ENCODE peak calls at places on chromosome 14, in six cellular contexts. One of them, this sample, is unnamed. For H3K27me3, the result is how much of the 10 kb centered on the place peaks cover.

GRCh38 chr14:64958743-64959142 is 13.4 kb downstream of the RAB15 start:
- DNase-seq in ascending aorta: no peak
- DNase-seq in left ventricle myocardium inferior: no peak
- DNase-seq in right cardiac atrium: no peak
- DNase-seq in right atrium auricular region: no peak
- DNase-seq in astrocyte: no peak
- DNase-seq in this sample: no peak

GRCh38 chr14:72517736-72518135 is 376.2 kb downstream of the DPF3 start:
- DNase-seq in astrocyte: no peak
- DNase-seq in right atrium auricular region: no peak
- DNase-seq in ascending aorta: no peak
- DNase-seq in right cardiac atrium: no peak
- DNase-seq in left ventricle myocardium inferior: no peak
- DNase-seq in this sample: no peak

GRCh38 chr14:88168498-88169165 is 154.4 kb downstream of the KCNK10 start:
- DNase-seq in right cardiac atrium: no peak
- DNase-seq in ascending aorta: no peak
- DNase-seq in astrocyte: no peak
- DNase-seq in left ventricle myocardium inferior: no peak
- DNase-seq in right atrium auricular region: peak
- DNase-seq in this sample: no peak

GRCh38 chr14:101088714-101089113 is 185.2 kb upstream of the RTL1 start:
- DNase-seq in ascending aorta: no peak
- DNase-seq in right atrium auricular region: no peak
- DNase-seq in right cardiac atrium: no peak
- DNase-seq in astrocyte: no peak
- DNase-seq in left ventricle myocardium inferior: no peak
- DNase-seq in this sample: no peak

GRCh38 chr14:64561631-64562030 is 11.9 kb downstream of the PPP1R36 start:
- DNase-seq in right atrium auricular region: no peak
- DNase-seq in left ventricle myocardium inferior: no peak
- DNase-seq in astrocyte: no peak
- DNase-seq in ascending aorta: no peak
- DNase-seq in right cardiac atrium: no peak
- DNase-seq in this sample: no peak

GRCh38 chr14:90645842-90646443 is 170.3 kb downstream of the TTC7B start:
- DNase-seq in ascending aorta: no peak
- DNase-seq in right cardiac atrium: no peak
- DNase-seq in left ventricle myocardium inferior: no peak
- DNase-seq in right atrium auricular region: no peak
- DNase-seq in astrocyte: peak
- DNase-seq in this sample: no peak

GRCh38 chr14:103499709-103500108 is 22.9 kb downstream of the CKB start:
- DNase-seq in left ventricle myocardium inferior: no peak
- DNase-seq in right cardiac atrium: no peak
- DNase-seq in right atrium auricular region: no peak
- DNase-seq in astrocyte: no peak
- DNase-seq in ascending aorta: no peak
- DNase-seq in this sample: no peak

GRCh38 chr14:104394606-104394910 is 185.0 kb upstream of the C14orf180 start:
- DNase-seq in astrocyte: no peak
- DNase-seq in right cardiac atrium: no peak
- DNase-seq in ascending aorta: no peak
- DNase-seq in right atrium auricular region: peak
- DNase-seq in left ventricle myocardium inferior: peak
- DNase-seq in this sample: peak

GRCh38 chr14:99389171-99389826 is 91.4 kb downstream of the SETD3 start:
- DNase-seq in left ventricle myocardium inferior: no peak
- DNase-seq in ascending aorta: no peak
- DNase-seq in right atrium auricular region: no peak
- DNase-seq in right cardiac atrium: peak
- DNase-seq in astrocyte: no peak
- DNase-seq in this sample: no peak

GRCh38 chr14:72812292-72812851 is 81.5 kb downstream of the DPF3 start:
- DNase-seq in right cardiac atrium: peak
- DNase-seq in ascending aorta: peak
- DNase-seq in right atrium auricular region: no peak
- DNase-seq in astrocyte: no peak
- DNase-seq in left ventricle myocardium inferior: peak
- DNase-seq in this sample: peak

GRCh38 chr14:96297000-96297399 is 41.0 kb downstream of the BDKRB1 start:
- DNase-seq in right atrium auricular region: no peak
- DNase-seq in right cardiac atrium: no peak
- DNase-seq in astrocyte: no peak
- DNase-seq in ascending aorta: no peak
- DNase-seq in left ventricle myocardium inferior: no peak
- DNase-seq in this sample: no peak

GRCh38 chr14:103385994-103386491 is 828 bp downstream of the MARK3 start:
- DNase-seq in right cardiac atrium: peak
- DNase-seq in right atrium auricular region: no peak
- DNase-seq in astrocyte: no peak
- DNase-seq in ascending aorta: no peak
- DNase-seq in left ventricle myocardium inferior: no peak
- DNase-seq in this sample: peak

GRCh38 chr14:103067231-103067954 is 10.0 kb upstream of the CDC42BPB start:
- DNase-seq in astrocyte: peak
- DNase-seq in right cardiac atrium: peak
- DNase-seq in right atrium auricular region: peak
- DNase-seq in ascending aorta: no peak
- DNase-seq in left ventricle myocardium inferior: no peak
- DNase-seq in this sample: peak

GRCh38 chr14:103057028-103057371 is 349 bp downstream of the CDC42BPB start:
- DNase-seq in left ventricle myocardium inferior: peak
- DNase-seq in ascending aorta: no peak
- DNase-seq in astrocyte: no peak
- DNase-seq in right cardiac atrium: peak
- DNase-seq in right atrium auricular region: no peak
- DNase-seq in this sample: no peak

GRCh38 chr14:102592969-102593840 is 756 bp downstream of the RCOR1 start:
- DNase-seq in ascending aorta: no peak
- DNase-seq in astrocyte: no peak
- DNase-seq in right atrium auricular region: peak
- DNase-seq in right cardiac atrium: peak
- DNase-seq in left ventricle myocardium inferior: peak
- DNase-seq in this sample: peak

GRCh38 chr14:62462996-62463395 is 582.3 kb downstream of the KCNH5 start:
- DNase-seq in left ventricle myocardium inferior: no peak
- DNase-seq in ascending aorta: no peak
- DNase-seq in right cardiac atrium: no peak
- DNase-seq in astrocyte: no peak
- DNase-seq in right atrium auricular region: no peak
- DNase-seq in this sample: no peak

GRCh38 chr14:103562135-103562384 is 397 bp downstream of the BAG5 start:
- DNase-seq in left ventricle myocardium inferior: peak
- DNase-seq in ascending aorta: no peak
- DNase-seq in right atrium auricular region: no peak
- DNase-seq in right cardiac atrium: peak
- DNase-seq in astrocyte: no peak
- DNase-seq in this sample: no peak

GRCh38 chr14:100776681-100777365 is 49.1 kb upstream of the MEG3 start:
- DNase-seq in right atrium auricular region: no peak
- DNase-seq in left ventricle myocardium inferior: no peak
- DNase-seq in right cardiac atrium: no peak
- DNase-seq in astrocyte: no peak
- DNase-seq in ascending aorta: no peak
- DNase-seq in this sample: peak

GRCh38 chr14:99784508-99784907 is 8.7 kb upstream of the EML1 start:
- DNase-seq in astrocyte: no peak
- DNase-seq in right cardiac atrium: no peak
- DNase-seq in left ventricle myocardium inferior: no peak
- DNase-seq in right atrium auricular region: no peak
- DNase-seq in ascending aorta: no peak
- DNase-seq in this sample: no peak

GRCh38 chr14:73500360-73500759 is 9.6 kb downstream of the RIOX1 start:
- DNase-seq in left ventricle myocardium inferior: no peak
- DNase-seq in right atrium auricular region: no peak
- DNase-seq in astrocyte: no peak
- DNase-seq in right cardiac atrium: no peak
- DNase-seq in ascending aorta: no peak
- DNase-seq in this sample: no peak

GRCh38 chr14:65784574-65784973 is 372.0 kb downstream of the FUT8 start:
- DNase-seq in right cardiac atrium: no peak
- DNase-seq in left ventricle myocardium inferior: no peak
- DNase-seq in ascending aorta: no peak
- DNase-seq in astrocyte: no peak
- DNase-seq in right atrium auricular region: no peak
- DNase-seq in this sample: no peak

GRCh38 chr14:96274122-96274910 is 18.3 kb downstream of the BDKRB1 start:
- DNase-seq in left ventricle myocardium inferior: no peak
- DNase-seq in right cardiac atrium: no peak
- DNase-seq in ascending aorta: no peak
- DNase-seq in right atrium auricular region: no peak
- DNase-seq in astrocyte: peak
- DNase-seq in this sample: no peak

GRCh38 chr14:58712357-58712756 is 74.6 kb downstream of the DACT1 start:
- DNase-seq in astrocyte: peak
- DNase-seq in right cardiac atrium: no peak
- DNase-seq in left ventricle myocardium inferior: no peak
- DNase-seq in ascending aorta: no peak
- DNase-seq in right atrium auricular region: no peak
- DNase-seq in this sample: no peak

GRCh38 chr14:76382495-76382832 is 6.5 kb downstream of the ESRRB start:
- DNase-seq in right atrium auricular region: no peak
- DNase-seq in left ventricle myocardium inferior: no peak
- DNase-seq in astrocyte: no peak
- DNase-seq in ascending aorta: no peak
- DNase-seq in right cardiac atrium: no peak
- DNase-seq in this sample: no peak

GRCh38 chr14:76377675-76378074 is 1.7 kb downstream of the ESRRB start:
- DNase-seq in left ventricle myocardium inferior: no peak
- DNase-seq in right cardiac atrium: no peak
- DNase-seq in right atrium auricular region: no peak
- DNase-seq in astrocyte: no peak
- DNase-seq in ascending aorta: no peak
- DNase-seq in this sample: no peak

GRCh38 chr14:76376878-76377523 is 1.1 kb downstream of the ESRRB start:
- DNase-seq in ascending aorta: no peak
- DNase-seq in left ventricle myocardium inferior: no peak
- DNase-seq in right atrium auricular region: no peak
- DNase-seq in astrocyte: no peak
- DNase-seq in right cardiac atrium: no peak
- DNase-seq in this sample: no peak

GRCh38 chr14:76380991-76381390 is 5.1 kb downstream of the ESRRB start:
- DNase-seq in astrocyte: no peak
- DNase-seq in left ventricle myocardium inferior: no peak
- DNase-seq in ascending aorta: no peak
- DNase-seq in right atrium auricular region: no peak
- DNase-seq in right cardiac atrium: no peak
- DNase-seq in this sample: no peak

DNA sequence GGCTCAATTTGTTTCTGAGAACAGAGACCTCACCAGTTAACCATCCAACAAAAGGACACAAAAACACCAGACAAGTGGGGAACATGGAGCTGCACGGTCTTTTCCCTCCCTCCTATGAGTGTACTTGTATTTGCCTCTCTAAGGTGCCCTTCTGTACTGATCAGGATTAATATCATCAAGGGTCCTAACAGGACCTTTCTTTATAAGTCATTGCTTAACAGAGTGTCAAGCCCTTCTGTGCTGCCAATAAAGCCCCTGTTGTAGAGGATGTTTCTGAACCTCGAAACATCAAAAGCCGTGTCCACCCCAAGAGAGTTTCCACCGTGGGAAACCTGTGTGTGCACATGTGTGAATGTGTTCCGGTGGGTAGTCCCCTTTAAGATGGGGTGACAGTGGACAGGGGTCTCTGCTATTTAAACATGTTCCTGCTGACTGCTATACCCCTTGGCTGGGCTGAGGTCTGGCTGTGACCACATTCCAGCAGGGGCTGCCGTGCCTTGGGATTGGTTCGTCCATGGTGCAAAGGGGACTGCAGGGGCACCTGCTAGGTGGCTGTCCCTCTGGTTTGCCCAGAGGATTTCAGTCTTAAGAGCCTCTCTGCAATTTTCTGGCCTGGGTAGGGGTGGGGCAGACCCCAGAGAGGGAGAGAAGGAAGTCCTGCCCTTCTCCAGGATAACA is 6.0 kb downstream of the ESRRB start:
- DNase-seq in astrocyte: no peak
- DNase-seq in ascending aorta: no peak
- DNase-seq in right atrium auricular region: no peak
- DNase-seq in right cardiac atrium: no peak
- DNase-seq in left ventricle myocardium inferior: no peak
- DNase-seq in this sample: no peak
- H3K27me3 ChIP-seq in astrocyte: half or more
- H3K27me3 ChIP-seq in ascending aorta: under half
- H3K27me3 ChIP-seq in right atrium auricular region: under half
- H3K27me3 ChIP-seq in right cardiac atrium: under half
- H3K27me3 ChIP-seq in left ventricle myocardium inferior: half or more
- H3K27me3 ChIP-seq in this sample: half or more

DNA sequence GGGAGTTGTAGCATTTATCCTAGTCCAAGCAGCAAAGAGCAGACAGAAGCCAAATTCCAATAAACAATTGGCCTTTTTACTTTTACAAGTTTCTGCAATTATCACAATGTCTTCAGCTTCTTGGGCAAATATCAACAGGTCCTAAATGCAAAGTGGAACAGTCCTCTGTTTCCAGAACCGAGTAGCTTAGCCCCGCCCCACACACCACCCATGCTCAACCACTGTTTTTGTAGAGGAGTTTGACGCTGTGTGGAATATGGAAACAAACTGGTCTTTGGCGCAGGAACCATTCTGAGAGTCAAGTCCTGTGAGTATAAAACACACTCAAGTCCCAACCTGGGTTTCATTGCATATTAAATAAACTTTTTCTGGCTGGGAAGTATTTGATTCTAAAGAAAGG is 96.4 kb downstream of the DAD1 start:
- DNase-seq in right cardiac atrium: no peak
- DNase-seq in ascending aorta: no peak
- DNase-seq in astrocyte: no peak
- DNase-seq in right atrium auricular region: no peak
- DNase-seq in left ventricle myocardium inferior: no peak
- DNase-seq in this sample: no peak
- H3K27ac ChIP-seq in right cardiac atrium: no peak
- H3K27ac ChIP-seq in ascending aorta: no peak
- H3K27ac ChIP-seq in astrocyte: no peak
- H3K27ac ChIP-seq in right atrium auricular region: peak
- H3K27ac ChIP-seq in left ventricle myocardium inferior: peak
- H3K27ac ChIP-seq in this sample: no peak

GRCh38 chr14:49970474-49971147 is 77.7 kb downstream of the ARF6 start:
- DNase-seq in ascending aorta: no peak
- DNase-seq in left ventricle myocardium inferior: no peak
- DNase-seq in right cardiac atrium: no peak
- DNase-seq in astrocyte: peak
- DNase-seq in right atrium auricular region: peak
- DNase-seq in this sample: no peak
- H3K4me3 ChIP-seq in ascending aorta: no peak
- H3K4me3 ChIP-seq in left ventricle myocardium inferior: no peak
- H3K4me3 ChIP-seq in right cardiac atrium: no peak
- H3K4me3 ChIP-seq in astrocyte: no peak
- H3K4me3 ChIP-seq in right atrium auricular region: no peak
- H3K4me3 ChIP-seq in this sample: no peak

DNA sequence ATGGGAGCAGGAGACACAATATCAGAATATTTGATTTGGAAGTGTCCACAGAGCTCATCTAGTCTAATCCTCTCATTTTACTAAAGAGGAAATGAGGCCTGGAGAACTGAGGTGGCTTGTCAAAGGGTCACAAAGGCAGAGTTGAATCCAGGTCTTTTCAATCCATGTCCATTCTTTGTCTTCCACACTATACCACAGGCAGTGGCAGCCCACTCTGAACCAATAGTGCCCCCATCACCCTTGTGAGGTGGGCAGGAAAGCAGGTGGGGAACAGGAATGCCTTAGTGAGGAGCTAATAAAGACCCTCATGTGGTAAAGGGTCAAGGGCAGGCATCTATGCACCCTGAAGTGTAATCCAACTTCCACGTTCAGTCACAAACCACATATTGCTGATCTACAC is 134.8 kb upstream of the EGLN3 start:
- DNase-seq in ascending aorta: no peak
- DNase-seq in astrocyte: no peak
- DNase-seq in right atrium auricular region: no peak
- DNase-seq in left ventricle myocardium inferior: no peak
- DNase-seq in right cardiac atrium: no peak
- DNase-seq in this sample: no peak
- H3K27me3 ChIP-seq in ascending aorta: under half
- H3K27me3 ChIP-seq in astrocyte: under half
- H3K27me3 ChIP-seq in right atrium auricular region: under half
- H3K27me3 ChIP-seq in left ventricle myocardium inferior: under half
- H3K27me3 ChIP-seq in right cardiac atrium: under half
- H3K27me3 ChIP-seq in this sample: under half

This sample was measured in tibial artery.